ENCODE peak calls at places on chromosomes 4 and X, in ten cellular contexts. M is prostate gland; F is SK-N-SH; J is mesendoderm; U is naive thymus-derived CD4-positive, alpha-beta T cell; Z is transverse colon; D is esophagus muscularis mucosa; P is HCT116; I is endodermal cell; X is brain microvascular endothelial cell. Y is an unnamed sample.

GRCh38 chr4:5816851-5817375 is 76.0 kb downstream of the CRMP1 start:
- DNase-seq in M (no peak), F (no peak), J (no peak), U (no peak), Z (no peak), D (no peak), P (no peak), I (no peak), X (no peak), Y (no peak)

GRCh38 chr4:183098080-183098722 is 856 bp upstream of the WWC2 start:
- DNase-seq in M (peak), F (peak), J (no peak), U (peak), Z (peak), D (peak), P (no peak), I (no peak), X (peak), Y (no peak)

GRCh38 chr4:142645478-142646108 is 200.5 kb downstream of the INPP4B start:
- DNase-seq in M (no peak), F (no peak), J (no peak), U (peak), Z (no peak), D (no peak), P (no peak), I (no peak), X (peak), Y (no peak)

GRCh38 chr4:149009223-149009622 is 567.0 kb upstream of the NR3C2 start:
- DNase-seq in M (no peak), F (no peak), J (no peak), U (no peak), Z (no peak), D (no peak), P (no peak), I (no peak), X (no peak), Y (no peak)

GRCh38 chr4:10584042-10584441 is 100.5 kb downstream of the CLNK start:
- DNase-seq in M (no peak), F (no peak), J (no peak), U (no peak), Z (peak), D (no peak), P (no peak), I (no peak), X (peak), Y (peak)

GRCh38 chr4:126794363-126794762 is 838.4 kb upstream of the INTU start:
- DNase-seq in M (no peak), F (no peak), J (no peak), U (no peak), Z (no peak), D (no peak), P (no peak), I (no peak), X (no peak), Y (peak)

GRCh38 chr4:65670331-65671031 is at the start of gene EPHA5:
- DNase-seq in M (peak), F (peak), J (peak), U (no peak), Z (no peak), D (no peak), P (no peak), I (peak), X (peak), Y (no peak)

GRCh38 chr4:112736718-112737135 is 99.8 kb downstream of the LARP7 start:
- DNase-seq in M (no peak), F (no peak), J (no peak), U (no peak), Z (no peak), D (peak), P (no peak), I (no peak), X (no peak), Y (no peak)

GRCh38 chr4:123110147-123110546 is 187.8 kb upstream of the NUDT6 start:
- DNase-seq in M (no peak), F (no peak), J (no peak), U (no peak), Z (no peak), D (no peak), P (no peak), I (no peak), X (no peak), Y (no peak)

GRCh38 chrX:13254870-13255269 is 65.0 kb downstream of the ATXN3L start:
- DNase-seq in M (no peak), F (no peak), J (no peak), U (no peak), Z (no peak), D (no peak), P (no peak), I (no peak), X (no peak), Y (no peak)

GRCh38 chrX:129632443-129632842 is 22.3 kb downstream of the APLN start:
- DNase-seq in M (no peak), F (no peak), J (no peak), U (no peak), Z (no peak), D (no peak), P (no peak), I (no peak), X (no peak), Y (no peak)

GRCh38 chr4:44725166-44725565 is 1.2 kb downstream of the GNPDA2 start:
- DNase-seq in M (no peak), F (no peak), J (peak), U (no peak), Z (no peak), D (no peak), P (no peak), I (no peak), X (no peak), Y (no peak)

GRCh38 chr4:3215256-3215655 is 33.7 kb upstream of the MSANTD1 start:
- DNase-seq in M (no peak), F (no peak), J (no peak), U (no peak), Z (no peak), D (no peak), P (no peak), I (no peak), X (no peak), Y (no peak)

GRCh38 chrX:39766882-39767281 is 330.9 kb downstream of the BCOR start:
- DNase-seq in M (no peak), F (peak), J (no peak), U (no peak), Z (no peak), D (no peak), P (no peak), I (no peak), X (no peak), Y (no peak)

GRCh38 chrX:26789751-26790150 is 573.8 kb downstream of the MAGEB5 start:
- DNase-seq in M (no peak), F (no peak), J (no peak), U (no peak), Z (no peak), D (no peak), P (no peak), I (no peak), X (no peak), Y (no peak)
- H3K27ac ChIP-seq in M (no peak), F (no peak), J (no peak), U (no peak), Z (no peak), D (no peak), P (no peak), I (no peak), X (no peak), Y (no peak)

DNA sequence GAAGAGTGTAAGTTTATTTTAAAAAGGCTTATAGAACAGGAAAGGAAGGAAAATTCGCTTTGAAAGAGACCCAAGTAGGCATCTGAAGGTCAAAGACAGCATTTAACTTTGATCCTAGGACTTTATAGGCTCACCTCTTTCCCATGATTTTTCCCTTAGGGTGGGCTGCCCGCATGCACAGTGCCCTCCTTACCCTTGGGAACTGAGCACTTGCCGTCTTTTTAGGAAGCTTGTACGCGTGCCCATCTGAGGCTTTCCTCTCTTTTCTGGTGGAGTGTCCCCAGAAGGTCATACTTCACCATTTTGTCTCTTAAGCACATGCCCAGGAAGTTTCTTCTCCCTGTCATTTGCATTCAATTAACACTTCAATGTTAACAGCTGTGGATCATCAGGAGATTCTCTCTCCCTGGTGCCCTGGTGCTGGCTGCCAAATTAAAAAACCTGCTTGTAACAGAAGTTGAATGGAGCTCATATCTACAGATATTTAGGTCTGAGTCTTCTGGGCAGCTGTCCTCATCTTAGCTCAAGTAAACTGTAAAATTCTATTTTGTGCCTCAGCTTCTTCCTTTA is 38.4 kb upstream of the IL9R start:
- DNase-seq in M (no peak), F (no peak), J (peak), U (no peak), Z (no peak), D (no peak), P (no peak), I (no peak), X (no peak), Y (no peak)
- H3K27ac ChIP-seq in M (no peak), F (no peak), J (peak), U (no peak), Z (no peak), D (no peak), P (no peak), I (no peak), X (no peak), Y (no peak)

GRCh38 chr4:168636040-168636439 is 139.2 kb downstream of the PALLD start:
- DNase-seq in M (no peak), F (no peak), J (no peak), U (no peak), Z (no peak), D (no peak), P (no peak), I (no peak), X (no peak), Y (no peak)

GRCh38 chr4:168641811-168642140 is 144.9 kb downstream of the PALLD start:
- DNase-seq in M (no peak), F (no peak), J (no peak), U (no peak), Z (no peak), D (no peak), P (no peak), I (no peak), X (no peak), Y (no peak)

GRCh38 chr4:168636506-168637176 is 139.8 kb downstream of the PALLD start:
- DNase-seq in M (no peak), F (no peak), J (no peak), U (no peak), Z (no peak), D (no peak), P (no peak), I (no peak), X (peak), Y (no peak)

GRCh38 chr4:168639914-168640313 is 143.1 kb downstream of the PALLD start:
- DNase-seq in M (no peak), F (no peak), J (no peak), U (no peak), Z (no peak), D (no peak), P (no peak), I (no peak), X (no peak), Y (no peak)

GRCh38 chr4:168637872-168638756 is 141.3 kb downstream of the PALLD start:
- DNase-seq in M (no peak), F (no peak), J (no peak), U (no peak), Z (no peak), D (no peak), P (no peak), I (no peak), X (no peak), Y (no peak)
- H3K27ac ChIP-seq in M (no peak), F (no peak), J (no peak), U (no peak), Z (no peak), D (peak), P (peak), I (no peak), X (peak), Y (no peak)

GRCh38 chr4:72275381-72275780 is 243.6 kb downstream of the NPFFR2 start:
- DNase-seq in M (no peak), F (no peak), J (no peak), U (no peak), Z (no peak), D (no peak), P (no peak), I (no peak), X (no peak), Y (no peak)
- H3K27ac ChIP-seq in M (no peak), F (no peak), J (no peak), U (no peak), Z (no peak), D (no peak), P (no peak), I (no peak), X (no peak), Y (no peak)

Y was measured in epithelial cell of prostate.